ENCODE peak calls at places on chromosomes 13 and 19, in eight cellular contexts. One of them, this sample, is unnamed.

GRCh38 chr19:19475845-19476828 is 39.2 kb downstream of the TSSK6 start:
- DNase-seq in heart right ventricle: no peak
- DNase-seq in AG09319: no peak
- DNase-seq in fibroblast of the aortic adventitia: peak
- DNase-seq in MM.1S: no peak
- DNase-seq in thoracic aorta: no peak
- DNase-seq in H9: peak
- DNase-seq in endothelial cell of umbilical vein: no peak
- DNase-seq in this sample: no peak

GRCh38 chr19:13983213-13983889 is 22.8 kb downstream of the RFX1 start:
- DNase-seq in heart right ventricle: no peak
- DNase-seq in AG09319: no peak
- DNase-seq in fibroblast of the aortic adventitia: no peak
- DNase-seq in MM.1S: no peak
- DNase-seq in thoracic aorta: no peak
- DNase-seq in H9: no peak
- DNase-seq in endothelial cell of umbilical vein: no peak
- DNase-seq in this sample: no peak

GRCh38 chr19:29564574-29565005 is 38.8 kb downstream of the VSTM2B start:
- DNase-seq in heart right ventricle: no peak
- DNase-seq in AG09319: no peak
- DNase-seq in fibroblast of the aortic adventitia: no peak
- DNase-seq in MM.1S: no peak
- DNase-seq in thoracic aorta: no peak
- DNase-seq in H9: no peak
- DNase-seq in endothelial cell of umbilical vein: no peak
- DNase-seq in this sample: no peak

GRCh38 chr13:21556051-21556450 is 47.9 kb downstream of the MICU2 start:
- DNase-seq in heart right ventricle: no peak
- DNase-seq in AG09319: no peak
- DNase-seq in fibroblast of the aortic adventitia: no peak
- DNase-seq in MM.1S: no peak
- DNase-seq in thoracic aorta: no peak
- DNase-seq in H9: no peak
- DNase-seq in endothelial cell of umbilical vein: no peak
- DNase-seq in this sample: no peak

GRCh38 chr13:90800082-90800746 is 547.3 kb upstream of the MIR17HG start:
- DNase-seq in heart right ventricle: peak
- DNase-seq in AG09319: no peak
- DNase-seq in fibroblast of the aortic adventitia: no peak
- DNase-seq in MM.1S: no peak
- DNase-seq in thoracic aorta: no peak
- DNase-seq in H9: no peak
- DNase-seq in endothelial cell of umbilical vein: no peak
- DNase-seq in this sample: no peak

GRCh38 chr19:17543991-17544390 is 11.5 kb upstream of the COLGALT1 start:
- DNase-seq in heart right ventricle: no peak
- DNase-seq in AG09319: no peak
- DNase-seq in fibroblast of the aortic adventitia: no peak
- DNase-seq in MM.1S: no peak
- DNase-seq in thoracic aorta: no peak
- DNase-seq in H9: no peak
- DNase-seq in endothelial cell of umbilical vein: no peak
- DNase-seq in this sample: no peak

GRCh38 chr13:43128504-43128929 is 105.1 kb downstream of the DNAJC15 start:
- DNase-seq in heart right ventricle: peak
- DNase-seq in AG09319: no peak
- DNase-seq in fibroblast of the aortic adventitia: peak
- DNase-seq in MM.1S: no peak
- DNase-seq in thoracic aorta: no peak
- DNase-seq in H9: no peak
- DNase-seq in endothelial cell of umbilical vein: no peak
- DNase-seq in this sample: no peak

GRCh38 chr19:18362934-18363542 is 22.6 kb downstream of the PGPEP1 start:
- DNase-seq in heart right ventricle: no peak
- DNase-seq in AG09319: no peak
- DNase-seq in fibroblast of the aortic adventitia: no peak
- DNase-seq in MM.1S: no peak
- DNase-seq in thoracic aorta: no peak
- DNase-seq in H9: no peak
- DNase-seq in endothelial cell of umbilical vein: no peak
- DNase-seq in this sample: no peak

GRCh38 chr19:30047355-30047895 is 105.4 kb downstream of the URI1 start:
- DNase-seq in heart right ventricle: no peak
- DNase-seq in AG09319: no peak
- DNase-seq in fibroblast of the aortic adventitia: no peak
- DNase-seq in MM.1S: no peak
- DNase-seq in thoracic aorta: no peak
- DNase-seq in H9: no peak
- DNase-seq in endothelial cell of umbilical vein: no peak
- DNase-seq in this sample: no peak

GRCh38 chr13:50898338-50898737 is 11.3 kb upstream of the RNASEH2B start:
- DNase-seq in heart right ventricle: no peak
- DNase-seq in AG09319: no peak
- DNase-seq in fibroblast of the aortic adventitia: no peak
- DNase-seq in MM.1S: no peak
- DNase-seq in thoracic aorta: no peak
- DNase-seq in H9: no peak
- DNase-seq in endothelial cell of umbilical vein: no peak
- DNase-seq in this sample: no peak

GRCh38 chr19:1214862-1215731 is 9.5 kb downstream of the STK11 start:
- DNase-seq in heart right ventricle: peak
- DNase-seq in AG09319: no peak
- DNase-seq in fibroblast of the aortic adventitia: no peak
- DNase-seq in MM.1S: no peak
- DNase-seq in thoracic aorta: no peak
- DNase-seq in H9: no peak
- DNase-seq in endothelial cell of umbilical vein: no peak
- DNase-seq in this sample: no peak

GRCh38 chr13:110425444-110425780 is 118.3 kb downstream of the COL4A2 start:
- DNase-seq in heart right ventricle: no peak
- DNase-seq in AG09319: no peak
- DNase-seq in fibroblast of the aortic adventitia: no peak
- DNase-seq in MM.1S: no peak
- DNase-seq in thoracic aorta: no peak
- DNase-seq in H9: no peak
- DNase-seq in endothelial cell of umbilical vein: peak
- DNase-seq in this sample: no peak

GRCh38 chr13:34748078-34748477 is 194.0 kb upstream of the NBEA start:
- DNase-seq in heart right ventricle: no peak
- DNase-seq in AG09319: no peak
- DNase-seq in fibroblast of the aortic adventitia: peak
- DNase-seq in MM.1S: no peak
- DNase-seq in thoracic aorta: no peak
- DNase-seq in H9: no peak
- DNase-seq in endothelial cell of umbilical vein: peak
- DNase-seq in this sample: no peak

GRCh38 chr19:21604351-21604926 is 99.0 kb downstream of the ZNF429 start:
- DNase-seq in heart right ventricle: no peak
- DNase-seq in AG09319: no peak
- DNase-seq in fibroblast of the aortic adventitia: peak
- DNase-seq in MM.1S: no peak
- DNase-seq in thoracic aorta: no peak
- DNase-seq in H9: no peak
- DNase-seq in endothelial cell of umbilical vein: no peak
- DNase-seq in this sample: no peak

GRCh38 chr19:13906525-13906904 is 514 bp downstream of the CC2D1A start:
- DNase-seq in heart right ventricle: no peak
- DNase-seq in AG09319: no peak
- DNase-seq in fibroblast of the aortic adventitia: no peak
- DNase-seq in MM.1S: peak
- DNase-seq in thoracic aorta: no peak
- DNase-seq in H9: no peak
- DNase-seq in endothelial cell of umbilical vein: no peak
- DNase-seq in this sample: no peak

GRCh38 chr19:307111-307531 is 15.9 kb upstream of the PLPP2 start:
- DNase-seq in heart right ventricle: no peak
- DNase-seq in AG09319: no peak
- DNase-seq in fibroblast of the aortic adventitia: no peak
- DNase-seq in MM.1S: no peak
- DNase-seq in thoracic aorta: no peak
- DNase-seq in H9: no peak
- DNase-seq in endothelial cell of umbilical vein: no peak
- DNase-seq in this sample: no peak

GRCh38 chr13:94950303-94950702 is 238.0 kb upstream of the SOX21 start:
- DNase-seq in heart right ventricle: no peak
- DNase-seq in AG09319: no peak
- DNase-seq in fibroblast of the aortic adventitia: peak
- DNase-seq in MM.1S: no peak
- DNase-seq in thoracic aorta: no peak
- DNase-seq in H9: no peak
- DNase-seq in endothelial cell of umbilical vein: no peak
- DNase-seq in this sample: no peak

GRCh38 chr13:99228737-99229691 is 28.4 kb downstream of the UBAC2 start:
- DNase-seq in heart right ventricle: no peak
- DNase-seq in AG09319: no peak
- DNase-seq in fibroblast of the aortic adventitia: peak
- DNase-seq in MM.1S: peak
- DNase-seq in thoracic aorta: no peak
- DNase-seq in H9: no peak
- DNase-seq in endothelial cell of umbilical vein: no peak
- DNase-seq in this sample: peak

GRCh38 chr13:112756967-112757758 is 67.3 kb downstream of the ATP11A start:
- DNase-seq in heart right ventricle: no peak
- DNase-seq in AG09319: no peak
- DNase-seq in fibroblast of the aortic adventitia: no peak
- DNase-seq in MM.1S: no peak
- DNase-seq in thoracic aorta: no peak
- DNase-seq in H9: no peak
- DNase-seq in endothelial cell of umbilical vein: no peak
- DNase-seq in this sample: no peak

GRCh38 chr19:3386447-3387234 is 20.3 kb downstream of the NFIC start:
- DNase-seq in heart right ventricle: peak
- DNase-seq in AG09319: no peak
- DNase-seq in fibroblast of the aortic adventitia: no peak
- DNase-seq in MM.1S: no peak
- DNase-seq in thoracic aorta: no peak
- DNase-seq in H9: no peak
- DNase-seq in endothelial cell of umbilical vein: no peak
- DNase-seq in this sample: no peak

GRCh38 chr19:3392480-3392879 is 26.1 kb downstream of the NFIC start:
- DNase-seq in heart right ventricle: no peak
- DNase-seq in AG09319: no peak
- DNase-seq in fibroblast of the aortic adventitia: no peak
- DNase-seq in MM.1S: no peak
- DNase-seq in thoracic aorta: no peak
- DNase-seq in H9: no peak
- DNase-seq in endothelial cell of umbilical vein: no peak
- DNase-seq in this sample: no peak

GRCh38 chr19:3389446-3389778 is 23.0 kb downstream of the NFIC start:
- DNase-seq in heart right ventricle: no peak
- DNase-seq in AG09319: no peak
- DNase-seq in fibroblast of the aortic adventitia: no peak
- DNase-seq in MM.1S: no peak
- DNase-seq in thoracic aorta: no peak
- DNase-seq in H9: no peak
- DNase-seq in endothelial cell of umbilical vein: no peak
- DNase-seq in this sample: no peak

GRCh38 chr19:3389876-3390361 is 23.5 kb downstream of the NFIC start:
- DNase-seq in heart right ventricle: no peak
- DNase-seq in AG09319: no peak
- DNase-seq in fibroblast of the aortic adventitia: no peak
- DNase-seq in MM.1S: no peak
- DNase-seq in thoracic aorta: no peak
- DNase-seq in H9: peak
- DNase-seq in endothelial cell of umbilical vein: no peak
- DNase-seq in this sample: no peak

GRCh38 chr19:3387645-3388589 is 21.5 kb downstream of the NFIC start:
- DNase-seq in heart right ventricle: peak
- DNase-seq in AG09319: peak
- DNase-seq in fibroblast of the aortic adventitia: peak
- DNase-seq in MM.1S: no peak
- DNase-seq in thoracic aorta: no peak
- DNase-seq in H9: no peak
- DNase-seq in endothelial cell of umbilical vein: peak
- DNase-seq in this sample: no peak
- TF ChIP-seq CTCF in heart right ventricle: no peak
- TF ChIP-seq CTCF in AG09319: no peak
- TF ChIP-seq CTCF in fibroblast of the aortic adventitia: no peak
- TF ChIP-seq CTCF in MM.1S: no peak
- TF ChIP-seq CTCF in thoracic aorta: peak
- TF ChIP-seq CTCF in H9: no peak
- TF ChIP-seq CTCF in endothelial cell of umbilical vein: no peak
- TF ChIP-seq CTCF in this sample: no peak

GRCh38 chr19:11659612-11660011 is 62.3 kb downstream of the ZNF627 start:
- DNase-seq in heart right ventricle: no peak
- DNase-seq in AG09319: no peak
- DNase-seq in fibroblast of the aortic adventitia: peak
- DNase-seq in MM.1S: peak
- DNase-seq in thoracic aorta: no peak
- DNase-seq in H9: no peak
- DNase-seq in endothelial cell of umbilical vein: no peak
- DNase-seq in this sample: peak
- TF ChIP-seq CTCF in heart right ventricle: peak
- TF ChIP-seq CTCF in AG09319: peak
- TF ChIP-seq CTCF in fibroblast of the aortic adventitia: peak
- TF ChIP-seq CTCF in MM.1S: peak
- TF ChIP-seq CTCF in thoracic aorta: no peak
- TF ChIP-seq CTCF in H9: peak
- TF ChIP-seq CTCF in endothelial cell of umbilical vein: no peak
- TF ChIP-seq CTCF in this sample: peak

DNA sequence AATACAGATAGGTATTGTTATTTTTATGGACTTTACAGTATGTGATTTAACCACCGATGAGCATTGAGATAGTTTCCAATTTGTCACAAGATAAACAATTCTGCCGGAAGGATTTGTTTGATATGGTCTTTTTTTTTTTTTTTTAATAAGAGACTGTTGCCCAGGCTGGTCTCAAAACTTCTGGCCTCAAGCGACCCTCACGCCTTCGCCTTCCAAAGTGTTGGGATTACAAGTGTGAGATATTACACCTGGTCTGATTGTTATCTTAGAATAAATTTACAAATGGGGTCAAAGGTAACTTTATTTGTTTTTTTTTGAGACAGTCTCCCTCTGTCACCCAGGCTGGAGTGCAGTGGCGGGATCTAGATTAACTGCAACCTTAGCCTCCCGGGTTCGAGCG is 1.2 kb downstream of the GARRE1 start:
- DNase-seq in heart right ventricle: no peak
- DNase-seq in AG09319: no peak
- DNase-seq in fibroblast of the aortic adventitia: no peak
- DNase-seq in MM.1S: no peak
- DNase-seq in thoracic aorta: no peak
- DNase-seq in H9: no peak
- DNase-seq in endothelial cell of umbilical vein: no peak
- DNase-seq in this sample: no peak
- TF ChIP-seq CTCF in heart right ventricle: no peak
- TF ChIP-seq CTCF in AG09319: no peak
- TF ChIP-seq CTCF in fibroblast of the aortic adventitia: no peak
- TF ChIP-seq CTCF in MM.1S: no peak
- TF ChIP-seq CTCF in thoracic aorta: no peak
- TF ChIP-seq CTCF in H9: no peak
- TF ChIP-seq CTCF in endothelial cell of umbilical vein: no peak
- TF ChIP-seq CTCF in this sample: no peak

DNA sequence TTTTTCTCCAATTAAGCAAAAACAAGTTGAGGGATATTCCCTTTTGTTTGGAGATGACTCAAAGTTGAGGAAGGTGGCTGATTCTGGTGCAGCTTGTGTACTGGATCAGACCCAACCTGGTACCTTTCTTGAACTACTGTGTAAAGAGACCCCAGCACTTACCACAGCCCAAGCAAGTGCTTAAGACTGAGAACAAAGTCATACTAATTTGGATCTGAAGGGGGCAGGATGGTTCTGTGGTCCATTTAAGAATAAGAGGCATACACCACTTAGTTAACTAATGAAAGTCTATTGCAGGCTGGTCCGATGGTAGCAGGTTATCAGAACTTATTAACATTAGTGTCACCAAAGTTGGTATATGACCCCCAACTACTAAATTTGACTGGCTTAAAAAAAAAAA is 6.3 kb downstream of the THSD1 start:
- DNase-seq in heart right ventricle: no peak
- DNase-seq in AG09319: no peak
- DNase-seq in fibroblast of the aortic adventitia: peak
- DNase-seq in MM.1S: no peak
- DNase-seq in thoracic aorta: no peak
- DNase-seq in H9: no peak
- DNase-seq in endothelial cell of umbilical vein: peak
- DNase-seq in this sample: no peak
- TF ChIP-seq CTCF in heart right ventricle: no peak
- TF ChIP-seq CTCF in AG09319: no peak
- TF ChIP-seq CTCF in fibroblast of the aortic adventitia: peak
- TF ChIP-seq CTCF in MM.1S: no peak
- TF ChIP-seq CTCF in thoracic aorta: no peak
- TF ChIP-seq CTCF in H9: peak
- TF ChIP-seq CTCF in endothelial cell of umbilical vein: peak
- TF ChIP-seq CTCF in this sample: no peak

This sample was measured in GM10248.